ENCODE peak calls at places on chromosomes 12 and 14, in seven cellular contexts. V is heart right ventricle; K is NB4; O is T-helper 22 cell; M is foreskin melanocyte; Z is stimulated activated CD4-positive, alpha-beta T cell treated with anti-CD3 and anti-CD28 coated beads, Interleukin-4, amount 100 ng/mL, for 48 hours; E is fibroblast of the aortic adventitia. F is an unnamed sample.

GRCh38 chr12:2336409-2336829 is 283.6 kb downstream of the CACNA1C start:
- DNase-seq in M (peak; percentile 71), V (no peak), K (peak; percentile 62), Z (no peak), E (peak; percentile 94), O (no peak), F (peak; percentile 48)

GRCh38 chr14:37197421-37198272 is at the start of gene MIPOL1:
- DNase-seq in V (peak; percentile 88), O (no peak), K (no peak), M (peak; percentile 74), E (peak; percentile 86), Z (peak; percentile 5), F (no peak)

GRCh38 chr14:99837822-99838221 is 44.6 kb downstream of the EML1 start:
- DNase-seq in Z (no peak), M (no peak), E (no peak), V (no peak), K (no peak), O (no peak), F (no peak)

GRCh38 chr12:43057561-43057960 is 468.0 kb upstream of the PRICKLE1 start:
- DNase-seq in M (no peak), K (no peak), E (no peak), V (no peak), O (no peak), Z (no peak), F (no peak)

GRCh38 chr12:84508943-84509342 is 403.7 kb downstream of the SLC6A15 start:
- DNase-seq in K (peak; percentile 9), M (no peak), E (no peak), Z (no peak), V (no peak), O (no peak), F (no peak)

GRCh38 chr12:95142752-95143151 is 69.3 kb upstream of the NR2C1 start:
- DNase-seq in M (no peak), K (no peak), O (no peak), V (no peak), E (no peak), Z (no peak), F (no peak)

GRCh38 chr12:54937376-54937775 is 47.2 kb downstream of the TESPA1 start:
- DNase-seq in K (no peak), O (no peak), E (no peak), Z (no peak), M (no peak), V (no peak), F (no peak)

GRCh38 chr12:120702629-120703028 is 7.6 kb upstream of the UNC119B start:
- DNase-seq in V (no peak), O (no peak), Z (no peak), E (no peak), M (no peak), K (no peak), F (no peak)

GRCh38 chr12:78271546-78271945 is 440.9 kb downstream of the NAV3 start:
- DNase-seq in E (peak; percentile 23), V (no peak), K (no peak), Z (no peak), O (no peak), M (no peak), F (no peak)

GRCh38 chr14:94952097-94952496 is 182.2 kb upstream of the GSC start:
- DNase-seq in M (no peak), O (no peak), Z (no peak), K (no peak), V (no peak), E (no peak), F (no peak)

GRCh38 chr12:75305412-75306332 is 24.5 kb downstream of the CAPS2 start:
- DNase-seq in M (no peak), K (no peak), O (no peak), V (no peak), E (no peak), Z (no peak), F (no peak)

GRCh38 chr14:74531467-74531866 is 37.9 kb downstream of the ISCA2 start:
- DNase-seq in O (no peak), M (peak; percentile 12), E (peak; percentile 72), K (peak; percentile 35), V (peak; percentile 39), Z (no peak), F (peak; percentile 15)

GRCh38 chr12:2301531-2302461 is 249.0 kb downstream of the CACNA1C start:
- DNase-seq in K (no peak), E (peak; percentile 77), V (peak; percentile 68), M (peak; percentile 58), Z (no peak), O (no peak), F (no peak)

GRCh38 chr12:109879332-109880048 is 851 bp downstream of the GLTP start:
- DNase-seq in M (no peak), E (peak; percentile 26), K (no peak), V (no peak), O (no peak), Z (no peak), F (no peak)

GRCh38 chr12:27284751-27285150 is 40.7 kb downstream of the STK38L start:
- DNase-seq in M (no peak), O (no peak), E (peak; percentile 67), Z (no peak), V (no peak), K (peak; percentile 88), F (no peak)

GRCh38 chr14:34000396-34000795 is 49.5 kb upstream of the EGLN3 start:
- DNase-seq in O (no peak), E (no peak), M (no peak), K (no peak), V (no peak), Z (no peak), F (no peak)

GRCh38 chr14:74019743-74020142 is 594 bp downstream of the BBOF1 start:
- DNase-seq in M (peak; percentile 12), O (no peak), V (no peak), E (peak; percentile 59), K (peak; percentile 11), Z (no peak), F (no peak)

GRCh38 chr12:49763006-49763591 is 21.7 kb downstream of the TMBIM6 start:
- DNase-seq in O (peak; percentile 63), K (peak; percentile 76), E (peak; percentile 50), M (no peak), V (peak; percentile 79), Z (peak; percentile 81), F (peak; percentile 85)

GRCh38 chr14:98198385-98198784 is 1073.6 kb downstream of the BCL11B start:
- DNase-seq in K (peak; percentile 30), E (no peak), O (peak; percentile 25), M (no peak), V (no peak), Z (no peak), F (peak; percentile 9)

GRCh38 chr12:75389706-75390105 is 1.2 kb upstream of the GLIPR1L2 start:
- DNase-seq in O (no peak), Z (no peak), V (no peak), M (no peak), E (peak; percentile 20), K (no peak), F (no peak)

GRCh38 chr12:47039079-47039478 is 40.3 kb upstream of the PCED1B start:
- DNase-seq in O (no peak), E (no peak), M (no peak), Z (no peak), K (no peak), V (no peak), F (no peak)

GRCh38 chr12:6838854-6839253 is 1.9 kb upstream of the GNB3 start:
- DNase-seq in M (no peak), O (no peak), K (no peak), V (no peak), E (no peak), Z (no peak), F (no peak)

GRCh38 chr14:63388766-63389431 is 70.2 kb upstream of the GPHB5 start:
- DNase-seq in E (peak; percentile 71), K (peak; percentile 58), Z (peak; percentile 51), M (peak; percentile 42), O (no peak), V (peak; percentile 51), F (peak; percentile 73)

GRCh38 chr12:120914794-120915193 is 10.6 kb upstream of the SPPL3 start:
- DNase-seq in M (no peak), K (no peak), E (no peak), V (no peak), O (no peak), Z (no peak), F (no peak)

GRCh38 chr12:4908694-4909396 is 860 bp upstream of the KCNA1 start:
- DNase-seq in Z (no peak), E (no peak), K (no peak), V (no peak), O (no peak), M (no peak), F (no peak)

GRCh38 chr12:5665615-5666014 is 233.7 kb downstream of the NTF3 start:
- DNase-seq in M (peak; percentile 2), E (no peak), Z (no peak), O (no peak), K (no peak), V (no peak), F (no peak)

GRCh38 chr14:94631536-94632304 is 19.5 kb downstream of the SERPINA3 start:
- DNase-seq in O (no peak), Z (no peak), V (no peak), K (no peak), M (no peak), E (no peak), F (no peak)

GRCh38 chr14:94112513-94113060 is 2.1 kb downstream of the IFI27 start:
- DNase-seq in K (no peak), O (no peak), E (no peak), Z (no peak), M (no peak), V (no peak), F (no peak)

F was measured in KBM-7.